ENCODE peak calls at places on chromosome 10, in seven cellular contexts. E, X, T, Q, O, F and Z are unnamed samples.

GRCh38 chr10:80504158-80504811 is 33.4 kb upstream of the SH2D4B start:
- DNase-seq in T (no peak), E (no peak), F (peak; percentile 66), X (peak; percentile 48), Q (no peak), O (no peak), Z (no peak)

GRCh38 chr10:101299211-101299610 is 54.8 kb upstream of the BTRC start:
- DNase-seq in F (no peak), Q (no peak), X (no peak), T (no peak), E (no peak), O (no peak), Z (no peak)

GRCh38 chr10:102635377-102635776 is 8.9 kb upstream of the TRIM8 start:
- DNase-seq in O (no peak), E (no peak), T (no peak), Q (no peak), F (peak; percentile 1), X (no peak), Z (no peak)

GRCh38 chr10:69057951-69058297 is 30.0 kb upstream of the SRGN start:
- DNase-seq in E (peak; percentile 44), Q (no peak), T (no peak), O (no peak), F (no peak), X (no peak), Z (no peak)

GRCh38 chr10:130029209-130029608 is 65.1 kb upstream of the EBF3 start:
- DNase-seq in E (no peak), O (no peak), X (no peak), Q (no peak), F (no peak), T (no peak), Z (no peak)

GRCh38 chr10:128263891-128264688 is 137.9 kb upstream of the MKI67 start:
- DNase-seq in Q (peak; percentile 54), F (peak; percentile 93), T (peak; percentile 52), O (no peak), X (peak; percentile 62), E (peak; percentile 53), Z (peak; percentile 14)

GRCh38 chr10:132117146-132117545 is 51.4 kb downstream of the JAKMIP3 start:
- DNase-seq in Q (no peak), O (no peak), F (peak; percentile 76), T (no peak), X (no peak), E (no peak), Z (no peak)

GRCh38 chr10:42977032-42977416 is 99.8 kb upstream of the RET start:
- DNase-seq in E (no peak), F (no peak), X (peak; percentile 4), Q (no peak), O (no peak), T (no peak), Z (no peak)

GRCh38 chr10:62459072-62459471 is 84.9 kb downstream of the ZNF365 start:
- DNase-seq in X (no peak), Q (no peak), T (no peak), O (no peak), E (no peak), F (no peak), Z (no peak)

GRCh38 chr10:70145666-70146488 is 623 bp downstream of the TYSND1 start:
- DNase-seq in O (no peak), X (peak; percentile 67), F (peak; percentile 95), T (peak; percentile 60), Q (peak; percentile 91), E (peak; percentile 79), Z (no peak)

GRCh38 chr10:100114460-100114859 is 32.8 kb upstream of the CPN1 start:
- DNase-seq in O (no peak), Q (no peak), F (no peak), X (no peak), T (no peak), E (no peak), Z (no peak)

GRCh38 chr10:533186-533585 is 156.3 kb downstream of the DIP2C start:
- DNase-seq in E (no peak), F (no peak), O (no peak), T (no peak), Q (no peak), X (no peak), Z (no peak)

GRCh38 chr10:93695720-93696119 is 6.7 kb downstream of the FRA10AC1 start:
- DNase-seq in F (no peak), T (no peak), X (no peak), E (no peak), Q (no peak), O (no peak), Z (no peak)

GRCh38 chr10:127353544-127353943 is 157.2 kb upstream of the INSYN2A start:
- DNase-seq in E (no peak), F (no peak), T (no peak), O (no peak), Q (no peak), X (no peak), Z (no peak)

GRCh38 chr10:101774589-101775272 is 1.2 kb downstream of the FGF8 start:
- DNase-seq in F (no peak), E (no peak), T (no peak), O (no peak), X (no peak), Q (peak; percentile 46), Z (no peak)

GRCh38 chr10:126924915-126925300 is 19.7 kb downstream of the DOCK1 start:
- DNase-seq in F (no peak), Q (no peak), X (no peak), O (no peak), T (no peak), E (peak; percentile 90), Z (no peak)

GRCh38 chr10:62058896-62059423 is 157.5 kb downstream of the ARID5B start:
- DNase-seq in E (no peak), X (no peak), T (no peak), Q (no peak), F (no peak), O (no peak), Z (no peak)

GRCh38 chr10:59830601-59831259 is 75.6 kb downstream of the CCDC6 start:
- DNase-seq in O (no peak), T (no peak), X (peak; percentile 46), E (peak; percentile 57), F (no peak), Q (peak; percentile 18), Z (peak; percentile 28)

GRCh38 chr10:62336404-62336803 is 37.8 kb upstream of the ZNF365 start:
- DNase-seq in F (no peak), Q (no peak), E (peak; percentile 74), X (no peak), T (no peak), O (no peak), Z (no peak)

GRCh38 chr10:78804356-78805032 is 264.3 kb upstream of the ZMIZ1 start:
- DNase-seq in O (no peak), F (no peak), E (no peak), Q (no peak), X (no peak), T (no peak), Z (no peak)

GRCh38 chr10:62456611-62457101 is 82.5 kb downstream of the ZNF365 start:
- DNase-seq in F (no peak), T (no peak), X (peak; percentile 8), E (no peak), O (no peak), Q (peak; percentile 74), Z (no peak)

GRCh38 chr10:58457761-58458616 is 54.7 kb upstream of the BICC1 start:
- DNase-seq in X (peak; percentile 30), Q (no peak), F (no peak), T (no peak), E (peak; percentile 42), O (peak; percentile 97), Z (peak; percentile 93)

GRCh38 chr10:69759641-69760040 is 42.1 kb upstream of the COL13A1 start:
- DNase-seq in Q (no peak), E (no peak), X (no peak), T (no peak), O (no peak), F (no peak), Z (no peak)

GRCh38 chr10:88848499-88848898 is 3.1 kb downstream of the ANKRD22 start:
- DNase-seq in F (no peak), O (no peak), X (no peak), E (peak; percentile 82), T (no peak), Q (no peak), Z (peak; percentile 58)

GRCh38 chr10:100519321-100520051 is at the start of gene SEC31B:
- DNase-seq in E (no peak), T (no peak), O (no peak), X (peak; percentile 17), Q (no peak), F (peak; percentile 92), Z (no peak)

GRCh38 chr10:51733061-51733460 is 33.7 kb upstream of the CSTF2T start:
- DNase-seq in E (no peak), O (peak; percentile 53), F (no peak), X (no peak), Q (no peak), T (no peak), Z (no peak)

GRCh38 chr10:116770281-116770680 is 27.9 kb upstream of the HSPA12A start:
- DNase-seq in O (no peak), X (no peak), F (no peak), E (no peak), T (no peak), Q (no peak), Z (no peak)

GRCh38 chr10:98309366-98310355 is 41.7 kb upstream of the LOXL4 start:
- DNase-seq in Q (peak; percentile 59), T (peak; percentile 6), E (peak; percentile 69), X (peak; percentile 66), O (peak; percentile 16), F (peak; percentile 93), Z (no peak)

GRCh38 chr10:3172081-3172445 is 519 bp downstream of the PITRM1 start:
- DNase-seq in T (no peak), X (peak; percentile 31), E (peak; percentile 73), O (no peak), F (no peak), Q (no peak), Z (peak; percentile 42)

GRCh38 chr10:11106621-11107374 is 89.1 kb downstream of the CELF2 start:
- DNase-seq in E (no peak), O (no peak), T (no peak), F (peak; percentile 70), X (no peak), Q (no peak), Z (no peak)

GRCh38 chr10:4131407-4132215 is 346.6 kb upstream of the KLF6 start:
- DNase-seq in X (no peak), F (no peak), O (peak; percentile 86), Q (peak; percentile 54), E (peak; percentile 66), T (no peak), Z (peak; percentile 87)

GRCh38 chr10:126500185-126500584 is 111.9 kb upstream of the ADAM12 start:
- DNase-seq in X (no peak), F (no peak), T (no peak), O (no peak), E (peak; percentile 7), Q (no peak), Z (no peak)

GRCh38 chr10:96118604-96119450 is 11.3 kb upstream of the ZNF518A start:
- DNase-seq in O (no peak), Q (no peak), X (peak; percentile 33), E (no peak), T (no peak), F (peak; percentile 55), Z (no peak)

GRCh38 chr10:76091821-76092394 is 660.5 kb downstream of the LRMDA start:
- DNase-seq in T (no peak), O (no peak), E (no peak), F (no peak), X (peak; percentile 16), Q (no peak), Z (no peak)

GRCh38 chr10:7192831-7193348 is 217.9 kb downstream of the SFMBT2 start:
- DNase-seq in F (no peak), O (no peak), E (no peak), T (peak; percentile 14), X (no peak), Q (no peak), Z (no peak)

GRCh38 chr10:43962346-43963191 is 313.9 kb upstream of the ZNF32 start:
- DNase-seq in E (no peak), O (peak; percentile 52), T (no peak), Q (no peak), X (no peak), F (no peak), Z (no peak)

GRCh38 chr10:125721035-125721434 is 1.5 kb downstream of the EDRF1 start:
- DNase-seq in O (no peak), F (no peak), Q (peak; percentile 25), E (no peak), T (no peak), X (no peak), Z (no peak)

GRCh38 chr10:45373003-45373782 is 823 bp upstream of the ALOX5 start:
- DNase-seq in F (peak; percentile 84), Q (peak; percentile 42), X (peak; percentile 46), O (no peak), T (no peak), E (no peak), Z (no peak)